ENCODE peak calls at places on chromosome 15, in five cellular contexts. One of them, this sample, is unnamed.

GRCh38 chr15:33131880-33132279 is 62.6 kb downstream of the FMN1 start:
- DNase-seq in esophagus squamous epithelium: no peak
- DNase-seq in A673: no peak
- DNase-seq in B cell: no peak
- DNase-seq in OCI-LY7: no peak
- DNase-seq in this sample: no peak

GRCh38 chr15:31261266-31262142 is 65.1 kb upstream of the KLF13 start:
- DNase-seq in esophagus squamous epithelium: no peak
- DNase-seq in A673: no peak
- DNase-seq in B cell: no peak
- DNase-seq in OCI-LY7: no peak
- DNase-seq in this sample: no peak

GRCh38 chr15:60679256-60679655 is 200.3 kb upstream of the ICE2 start:
- DNase-seq in esophagus squamous epithelium: no peak
- DNase-seq in A673: no peak
- DNase-seq in B cell: no peak
- DNase-seq in OCI-LY7: no peak
- DNase-seq in this sample: no peak

GRCh38 chr15:73596214-73596613 is 37.0 kb downstream of the NPTN start:
- DNase-seq in esophagus squamous epithelium: no peak
- DNase-seq in A673: no peak
- DNase-seq in B cell: no peak
- DNase-seq in OCI-LY7: no peak
- DNase-seq in this sample: no peak

GRCh38 chr15:39360417-39360816 is 220.5 kb upstream of the THBS1 start:
- DNase-seq in esophagus squamous epithelium: no peak
- DNase-seq in A673: no peak
- DNase-seq in B cell: no peak
- DNase-seq in OCI-LY7: no peak
- DNase-seq in this sample: no peak

GRCh38 chr15:42544858-42545629 is 3.5 kb downstream of the LRRC57 start:
- DNase-seq in esophagus squamous epithelium: no peak
- DNase-seq in A673: no peak
- DNase-seq in B cell: no peak
- DNase-seq in OCI-LY7: no peak
- DNase-seq in this sample: no peak

GRCh38 chr15:57425842-57426241 is 49.5 kb downstream of the CGNL1 start:
- DNase-seq in esophagus squamous epithelium: no peak
- DNase-seq in A673: no peak
- DNase-seq in B cell: no peak
- DNase-seq in OCI-LY7: no peak
- DNase-seq in this sample: no peak

GRCh38 chr15:88617031-88617722 is 4.0 kb upstream of the AEN start:
- DNase-seq in esophagus squamous epithelium: no peak
- DNase-seq in A673: no peak
- DNase-seq in B cell: no peak
- DNase-seq in OCI-LY7: no peak
- DNase-seq in this sample: no peak

GRCh38 chr15:74525328-74525727 is 15.7 kb upstream of the ARID3B start:
- DNase-seq in esophagus squamous epithelium: no peak
- DNase-seq in A673: no peak
- DNase-seq in B cell: no peak
- DNase-seq in OCI-LY7: no peak
- DNase-seq in this sample: no peak

GRCh38 chr15:69037977-69038376 is 23.5 kb downstream of the NOX5 start:
- DNase-seq in esophagus squamous epithelium: no peak
- DNase-seq in A673: no peak
- DNase-seq in B cell: no peak
- DNase-seq in OCI-LY7: no peak
- DNase-seq in this sample: no peak

GRCh38 chr15:51575775-51576174 is 46.8 kb downstream of the DMXL2 start:
- DNase-seq in esophagus squamous epithelium: no peak
- DNase-seq in A673: no peak
- DNase-seq in B cell: no peak
- DNase-seq in OCI-LY7: no peak
- DNase-seq in this sample: no peak

GRCh38 chr15:79853492-79854328 is 43.1 kb downstream of the MTHFS start:
- DNase-seq in esophagus squamous epithelium: no peak
- DNase-seq in A673: peak
- DNase-seq in B cell: peak
- DNase-seq in OCI-LY7: peak
- DNase-seq in this sample: peak

GRCh38 chr15:79846539-79846938 is 50.3 kb downstream of the MTHFS start:
- DNase-seq in esophagus squamous epithelium: no peak
- DNase-seq in A673: no peak
- DNase-seq in B cell: no peak
- DNase-seq in OCI-LY7: no peak
- DNase-seq in this sample: no peak

GRCh38 chr15:79844221-79844620 is 52.6 kb downstream of the MTHFS start:
- DNase-seq in esophagus squamous epithelium: no peak
- DNase-seq in A673: no peak
- DNase-seq in B cell: no peak
- DNase-seq in OCI-LY7: no peak
- DNase-seq in this sample: no peak

DNA sequence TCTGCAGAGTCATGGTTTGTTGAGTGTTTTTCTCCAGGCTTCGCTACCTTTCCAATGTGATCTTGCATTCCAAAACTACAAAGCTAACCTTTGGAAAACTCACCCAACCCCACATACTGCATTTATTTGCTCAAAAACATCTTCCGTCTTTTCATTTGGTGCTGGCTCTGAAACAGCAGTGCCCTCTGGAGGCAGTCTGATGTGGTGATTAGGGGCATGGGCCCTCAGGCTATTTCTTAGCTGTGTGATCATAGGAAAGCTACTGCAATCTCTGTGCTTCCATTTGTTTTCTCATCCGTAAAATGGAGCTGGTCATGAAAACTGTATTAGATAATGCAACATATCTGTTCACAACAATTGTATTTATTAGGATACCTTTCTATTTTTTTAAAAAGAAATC is 47.0 kb downstream of the MTHFS start:
- DNase-seq in esophagus squamous epithelium: no peak
- DNase-seq in A673: peak
- DNase-seq in B cell: no peak
- DNase-seq in OCI-LY7: peak
- DNase-seq in this sample: peak
- TF ChIP-seq CTCF in esophagus squamous epithelium: no peak
- TF ChIP-seq CTCF in A673: peak
- TF ChIP-seq CTCF in B cell: peak
- TF ChIP-seq CTCF in OCI-LY7: peak
- TF ChIP-seq CTCF in this sample: peak

GRCh38 chr15:40441736-40442531 is 1.2 kb downstream of the BAHD1 start:
- DNase-seq in esophagus squamous epithelium: no peak
- DNase-seq in A673: no peak
- DNase-seq in B cell: peak
- DNase-seq in OCI-LY7: peak
- DNase-seq in this sample: peak
- TF ChIP-seq CTCF in esophagus squamous epithelium: no peak
- TF ChIP-seq CTCF in A673: no peak
- TF ChIP-seq CTCF in B cell: peak
- TF ChIP-seq CTCF in OCI-LY7: no peak
- TF ChIP-seq CTCF in this sample: no peak

GRCh38 chr15:99425666-99426301 is 140.0 kb upstream of the MEF2A start:
- DNase-seq in esophagus squamous epithelium: no peak
- DNase-seq in A673: no peak
- DNase-seq in B cell: no peak
- DNase-seq in OCI-LY7: no peak
- DNase-seq in this sample: no peak
- TF ChIP-seq CTCF in esophagus squamous epithelium: no peak
- TF ChIP-seq CTCF in A673: no peak
- TF ChIP-seq CTCF in B cell: no peak
- TF ChIP-seq CTCF in OCI-LY7: no peak
- TF ChIP-seq CTCF in this sample: no peak

DNA sequence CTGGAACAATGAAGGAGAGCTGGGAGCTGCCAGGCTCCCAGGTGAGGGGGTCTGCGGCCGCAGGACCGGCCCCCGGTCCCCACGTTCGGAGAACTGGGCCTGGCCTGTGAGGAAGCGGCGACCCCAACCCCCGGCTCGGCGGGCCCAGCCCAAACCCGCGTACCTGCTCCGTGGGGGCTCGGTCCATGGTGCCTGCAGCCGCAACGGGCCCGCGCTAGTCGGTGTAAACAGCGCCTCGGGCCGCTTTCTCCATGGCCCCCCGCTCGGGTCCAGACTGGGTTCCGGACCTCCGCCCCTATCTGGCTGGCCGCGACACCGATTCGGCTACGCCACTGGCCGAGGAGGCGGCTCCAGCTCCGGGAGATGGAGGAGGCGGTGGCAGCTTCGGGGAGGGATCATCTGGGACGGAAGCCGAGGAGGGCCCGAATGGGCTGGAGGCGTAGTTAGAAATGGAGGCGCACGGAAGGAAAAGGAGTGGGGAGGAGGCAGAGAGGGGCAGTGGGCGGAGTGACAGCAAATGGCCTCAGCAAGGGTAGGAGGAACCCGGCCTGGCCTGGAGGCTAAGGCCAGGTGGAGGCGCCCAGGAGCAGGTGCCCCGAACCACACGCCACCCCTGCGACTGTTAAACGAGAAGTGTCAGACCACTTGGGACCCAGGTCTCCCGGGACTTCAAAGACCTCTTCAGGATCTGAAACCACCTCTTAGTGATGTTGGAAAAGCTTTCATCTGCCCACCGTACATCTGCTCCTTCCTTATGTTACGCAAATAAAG is at the start of gene SECISBP2L:
- DNase-seq in esophagus squamous epithelium: peak
- DNase-seq in A673: peak
- DNase-seq in B cell: peak
- DNase-seq in OCI-LY7: peak
- DNase-seq in this sample: peak
- TF ChIP-seq CTCF in esophagus squamous epithelium: no peak
- TF ChIP-seq CTCF in A673: peak
- TF ChIP-seq CTCF in B cell: peak
- TF ChIP-seq CTCF in OCI-LY7: peak
- TF ChIP-seq CTCF in this sample: peak

GRCh38 chr15:29430831-29431230 is 161.2 kb upstream of the NSMCE3 start:
- DNase-seq in esophagus squamous epithelium: no peak
- DNase-seq in A673: no peak
- DNase-seq in B cell: no peak
- DNase-seq in OCI-LY7: no peak
- DNase-seq in this sample: no peak
- TF ChIP-seq CTCF in esophagus squamous epithelium: no peak
- TF ChIP-seq CTCF in A673: no peak
- TF ChIP-seq CTCF in B cell: no peak
- TF ChIP-seq CTCF in OCI-LY7: no peak
- TF ChIP-seq CTCF in this sample: no peak

GRCh38 chr15:65008989-65009388 is 19.3 kb upstream of the SPG21 start:
- DNase-seq in esophagus squamous epithelium: no peak
- DNase-seq in A673: no peak
- DNase-seq in B cell: peak
- DNase-seq in OCI-LY7: peak
- DNase-seq in this sample: no peak
- TF ChIP-seq CTCF in esophagus squamous epithelium: no peak
- TF ChIP-seq CTCF in A673: no peak
- TF ChIP-seq CTCF in B cell: peak
- TF ChIP-seq CTCF in OCI-LY7: peak
- TF ChIP-seq CTCF in this sample: peak

DNA sequence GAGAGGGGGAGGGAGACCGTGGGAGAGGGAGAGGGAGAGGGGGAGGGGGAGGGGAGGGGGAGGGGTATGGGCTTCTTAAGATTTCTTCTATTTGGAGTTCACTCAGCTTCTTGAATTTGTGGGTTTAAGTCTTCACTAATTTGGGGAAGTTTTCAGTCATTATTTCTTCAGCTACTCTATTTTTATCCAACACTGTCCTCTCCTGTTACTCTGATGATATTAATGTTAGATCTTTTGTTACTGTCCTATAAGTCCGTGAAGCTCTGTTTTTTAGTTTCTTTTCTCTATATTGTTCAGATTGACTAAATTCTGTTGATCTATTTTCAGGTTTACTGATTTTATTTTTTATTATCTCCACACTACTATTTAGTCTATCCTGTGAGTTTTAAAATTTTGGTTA is 351.5 kb upstream of the TPM1 start:
- DNase-seq in esophagus squamous epithelium: no peak
- DNase-seq in A673: no peak
- DNase-seq in B cell: no peak
- DNase-seq in OCI-LY7: no peak
- DNase-seq in this sample: no peak
- TF ChIP-seq CTCF in esophagus squamous epithelium: no peak
- TF ChIP-seq CTCF in A673: no peak
- TF ChIP-seq CTCF in B cell: no peak
- TF ChIP-seq CTCF in OCI-LY7: no peak
- TF ChIP-seq CTCF in this sample: no peak

This sample was measured in GM20000.